ENCODE peak calls at places on chromosomes 4 and X, in ten cellular contexts. E is colonic mucosa, V is HFF-Myc, J is pancreas, R is stomach, G is GM12865, X is tibial nerve, S is RWPE2, T is lower leg skin, K is mucosa of descending colon. Z is an unnamed sample.

GRCh38 chr4:40307627-40308497 is 27.3 kb upstream of the CHRNA9 start:
- DNase-seq in S (no peak), J (no peak), X (peak; percentile 20), V (no peak), T (peak; percentile 27), R (peak; percentile 43), K (peak; percentile 43), G (peak; percentile 84), E (peak; percentile 36), Z (peak; percentile 93)

GRCh38 chrX:119981286-119982070 is 37.9 kb upstream of the NKAP start:
- DNase-seq in S (no peak), T (no peak), R (no peak), G (peak; percentile 45), X (no peak), E (peak; percentile 26), K (peak; percentile 42), V (peak; percentile 4), J (peak; percentile 18), Z (peak; percentile 63)

GRCh38 chr4:17781072-17781830 is at the start of gene FAM184B:
- DNase-seq in T (no peak), R (no peak), K (no peak), S (no peak), V (no peak), J (no peak), E (no peak), G (no peak), X (no peak), Z (no peak)

GRCh38 chr4:166662266-166662843 is 571.9 kb downstream of the SPOCK3 start:
- DNase-seq in J (no peak), G (peak; percentile 88), X (no peak), V (no peak), K (no peak), R (no peak), T (no peak), S (no peak), E (no peak), Z (peak; percentile 82)

GRCh38 chr4:2141022-2141761 is 82.1 kb downstream of the NAT8L start:
- DNase-seq in R (no peak), K (no peak), T (no peak), E (no peak), J (no peak), V (no peak), G (peak; percentile 51), X (no peak), S (no peak), Z (peak; percentile 42)

GRCh38 chr4:148776944-148777343 is 334.7 kb upstream of the NR3C2 start:
- DNase-seq in T (no peak), V (no peak), J (no peak), E (no peak), R (no peak), S (no peak), G (no peak), K (no peak), X (no peak), Z (no peak)

GRCh38 chr4:49044270-49044669 is 58.2 kb downstream of the CWH43 start:
- DNase-seq in X (no peak), T (no peak), R (no peak), V (no peak), G (no peak), J (no peak), K (no peak), S (no peak), E (no peak), Z (no peak)

GRCh38 chr4:118753096-118753495 is 67.9 kb downstream of the METTL14 start:
- DNase-seq in K (no peak), G (no peak), E (no peak), X (no peak), T (no peak), R (no peak), S (no peak), J (no peak), V (no peak), Z (no peak)

GRCh38 chr4:140095694-140096482 is 58.1 kb downstream of the MAML3 start:
- DNase-seq in E (no peak), X (no peak), S (no peak), R (no peak), K (peak; percentile 35), G (no peak), J (no peak), T (peak; percentile 35), V (peak; percentile 78), Z (no peak)

GRCh38 chr4:140096921-140097320 is 57.1 kb downstream of the MAML3 start:
- DNase-seq in T (no peak), E (no peak), G (no peak), J (no peak), R (no peak), X (no peak), V (no peak), S (no peak), K (no peak), Z (no peak)

GRCh38 chr4:140098481-140099132 is 55.4 kb downstream of the MAML3 start:
- DNase-seq in G (no peak), X (no peak), T (no peak), S (no peak), R (no peak), K (no peak), V (no peak), E (no peak), J (no peak), Z (no peak)

GRCh38 chr4:140096483-140096861 is 57.5 kb downstream of the MAML3 start:
- DNase-seq in J (no peak), K (no peak), T (no peak), E (no peak), G (no peak), X (no peak), R (no peak), S (no peak), V (no peak), Z (no peak)

GRCh38 chr4:140097572-140097971 is 56.4 kb downstream of the MAML3 start:
- DNase-seq in T (no peak), K (no peak), J (no peak), R (no peak), X (no peak), E (no peak), S (no peak), G (no peak), V (no peak), Z (no peak)
- H3K4me3 ChIP-seq in T (no peak overlapping the region), K (no peak overlapping the region), J (no peak overlapping the region), R (no peak overlapping the region), X (no peak overlapping the region), E (no peak overlapping the region), S (no peak overlapping the region), G (no peak overlapping the region), V (no peak overlapping the region), Z (no peak overlapping the region)

GRCh38 chrX:126551306-126551705 is 1.3 kb downstream of the DCAF12L1 start:
- DNase-seq in T (no peak), S (peak; percentile 15), E (no peak), G (no peak), X (no peak), J (no peak), K (no peak), R (no peak), V (no peak), Z (no peak)

GRCh38 chrX:126551725-126552312 is 795 bp downstream of the DCAF12L1 start:
- DNase-seq in V (no peak), X (no peak), S (no peak), E (no peak), G (no peak), K (no peak), T (no peak), R (no peak), J (no peak), Z (no peak)

GRCh38 chrX:126552313-126553022 is at the start of gene DCAF12L1:
- DNase-seq in T (no peak), S (peak; percentile 11), G (no peak), J (no peak), E (no peak), K (no peak), X (no peak), R (peak; percentile 30), V (no peak), Z (no peak)

GRCh38 chrX:126550816-126551215 is 1.8 kb downstream of the DCAF12L1 start:
- DNase-seq in J (no peak), T (no peak), R (no peak), E (no peak), V (no peak), K (no peak), X (no peak), G (no peak), S (no peak), Z (no peak)
- H3K4me3 ChIP-seq in J (no peak overlapping the region), T (no peak overlapping the region), R (peak overlapping the region; percentile 9), E (no peak overlapping the region), V (no peak overlapping the region), K (no peak overlapping the region), X (no peak overlapping the region), G (no peak overlapping the region), S (no peak overlapping the region), Z (no peak overlapping the region)

GRCh38 chrX:153925387-153925738 is 701 bp downstream of the ARHGAP4 start:
- DNase-seq in X (no peak), J (no peak), V (no peak), G (peak; percentile 81), S (no peak), R (no peak), E (no peak), T (no peak), K (no peak), Z (peak; percentile 81)

GRCh38 chrX:153925739-153926593 is at the start of gene ARHGAP4:
- DNase-seq in E (no peak), X (no peak), G (peak; percentile 67), V (no peak), J (no peak), T (no peak), K (no peak), S (no peak), R (no peak), Z (peak; percentile 58)

GRCh38 chrX:153922932-153923857 is 2.9 kb downstream of the ARHGAP4 start:
- DNase-seq in J (peak; percentile 70), T (no peak), E (peak; percentile 64), S (no peak), G (no peak), K (peak; percentile 66), R (peak; percentile 88), V (no peak), X (peak; percentile 74), Z (no peak)

GRCh38 chrX:153922286-153922573 is 3.8 kb downstream of the ARHGAP4 start:
- DNase-seq in R (no peak), K (no peak), E (no peak), X (no peak), S (no peak), J (no peak), T (no peak), G (no peak), V (no peak), Z (no peak)

DNA sequence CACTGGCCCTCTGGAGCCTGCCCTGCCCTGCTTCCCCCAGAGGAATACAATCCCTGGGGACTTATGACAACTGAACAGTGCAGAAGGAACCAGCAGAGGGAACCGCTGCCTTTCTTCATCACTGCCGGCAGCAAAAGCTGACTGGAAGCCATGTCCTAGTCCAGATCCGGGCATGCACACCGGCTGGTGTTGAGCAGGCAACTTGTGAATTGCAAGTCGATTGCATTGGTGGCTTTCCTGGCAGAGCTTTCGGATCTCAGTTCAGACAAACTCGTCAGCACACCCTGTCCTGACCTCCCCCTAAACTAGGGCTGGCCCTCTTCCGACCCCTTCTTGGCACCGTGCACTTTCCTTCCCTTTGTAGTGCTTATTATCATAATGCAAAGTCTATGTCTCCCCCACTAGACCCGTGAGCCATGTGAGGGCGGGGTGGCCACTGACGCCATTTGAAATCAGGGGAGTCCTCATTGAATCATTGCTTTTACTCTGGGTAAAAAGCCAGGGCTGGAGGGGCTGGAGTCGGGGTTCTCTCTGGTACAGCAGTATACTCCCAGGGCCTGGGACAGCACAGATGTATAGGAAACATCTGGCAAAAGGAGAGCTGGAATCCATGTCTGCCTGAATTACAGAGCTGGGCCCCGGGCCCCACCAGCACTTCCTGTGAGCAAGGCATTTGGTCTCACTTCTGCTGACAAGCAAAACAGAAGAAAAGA is 1.8 kb downstream of the ARHGAP4 start:
- DNase-seq in E (no peak), T (no peak), V (no peak), X (no peak), K (peak; percentile 37), R (peak; percentile 44), J (no peak), G (peak; percentile 69), S (no peak), Z (peak; percentile 42)
- H3K4me3 ChIP-seq in E (peak overlapping the region; percentile 4), T (no peak overlapping the region), V (no peak overlapping the region), X (peak overlapping the region; percentile 3), K (no peak overlapping the region), R (peak overlapping the region; percentile 32), J (no peak overlapping the region), G (peak overlapping the region; percentile 87), S (no peak overlapping the region), Z (peak overlapping the region; percentile 90)

GRCh38 chr4:70739496-70740337 is 18.0 kb downstream of the RUFY3 start:
- DNase-seq in S (no peak), X (no peak), J (no peak), E (no peak), K (no peak), V (no peak), G (no peak), T (no peak), R (no peak), Z (no peak)

GRCh38 chr4:70737006-70737405 is 15.2 kb downstream of the RUFY3 start:
- DNase-seq in X (no peak), V (no peak), K (no peak), J (no peak), E (no peak), R (no peak), S (no peak), G (peak; percentile 34), T (no peak), Z (peak; percentile 72)

GRCh38 chr4:70734168-70734954 is 12.6 kb downstream of the RUFY3 start:
- DNase-seq in T (no peak), V (no peak), E (peak; percentile 41), J (no peak), K (peak; percentile 44), S (no peak), X (no peak), G (peak; percentile 85), R (no peak), Z (peak; percentile 91)

GRCh38 chr4:70737409-70737808 is 15.6 kb downstream of the RUFY3 start:
- DNase-seq in J (no peak), R (no peak), X (no peak), T (no peak), K (no peak), V (no peak), S (no peak), G (no peak), E (no peak), Z (no peak)

DNA sequence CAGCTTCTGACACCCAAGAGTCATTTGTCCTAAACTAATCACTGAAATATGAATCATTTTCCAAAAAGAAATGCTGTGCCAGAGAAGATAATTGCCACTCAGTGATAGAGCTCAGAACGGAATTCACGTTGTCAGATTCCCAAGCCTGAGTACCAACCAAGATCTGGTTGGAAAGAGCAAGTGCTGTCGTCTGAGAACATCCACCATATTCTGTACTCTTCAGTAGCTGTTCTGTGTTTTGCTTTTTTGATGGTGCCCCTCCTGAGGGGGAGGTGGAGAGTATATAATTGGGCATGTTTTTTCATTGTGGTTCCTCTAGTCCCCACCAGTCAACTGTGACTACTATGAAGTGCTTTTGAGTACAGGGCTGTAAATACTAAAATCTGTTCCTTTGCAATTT is 13.2 kb downstream of the RUFY3 start:
- DNase-seq in K (no peak), E (no peak), X (no peak), R (no peak), J (no peak), T (no peak), G (no peak), S (no peak), V (no peak), Z (no peak)
- H3K4me3 ChIP-seq in K (no peak overlapping the region), E (peak overlapping the region; percentile 31), X (peak overlapping the region; percentile 41), R (peak overlapping the region; percentile 30), J (peak overlapping the region; percentile 37), T (no peak overlapping the region), G (peak overlapping the region; percentile 11), S (peak overlapping the region; percentile 21), V (peak overlapping the region; percentile 22), Z (peak overlapping the region; percentile 46)